ENCODE peak calls at places on chromosome 5, in seven cellular contexts. A, Z, B, S, P, M and O are unnamed samples.

GRCh38 chr5:59430066-59430702 is 463.3 kb downstream of the PDE4D start:
- DNase-seq in A (no peak), Z (no peak), B (no peak), S (no peak), P (no peak), M (no peak), O (no peak)

GRCh38 chr5:131196331-131196730 is 25.6 kb downstream of the LYRM7 start:
- DNase-seq in A (no peak), Z (no peak), B (no peak), S (no peak), P (no peak), M (no peak), O (no peak)

GRCh38 chr5:132253452-132254320 is 3.8 kb upstream of the PDLIM4 start:
- DNase-seq in A (no peak), Z (no peak), B (no peak), S (no peak), P (peak; percentile 68), M (peak; percentile 47), O (no peak)

GRCh38 chr5:127650022-127650421 is 1.1 kb downstream of the CTXN3 start:
- DNase-seq in A (no peak), Z (no peak), B (no peak), S (no peak), P (peak; percentile 78), M (no peak), O (no peak)

GRCh38 chr5:72314571-72315172 is 5.4 kb downstream of the MRPS27 start:
- DNase-seq in A (peak; percentile 68), Z (no peak), B (peak; percentile 60), S (no peak), P (no peak), M (no peak), O (no peak)

GRCh38 chr5:177399903-177400868 is at the start of gene PFN3:
- DNase-seq in A (no peak), Z (no peak), B (no peak), S (no peak), P (no peak), M (no peak), O (no peak)

GRCh38 chr5:38124321-38124720 is 134.0 kb upstream of the EGFLAM start:
- DNase-seq in A (no peak), Z (no peak), B (no peak), S (no peak), P (no peak), M (no peak), O (no peak)

GRCh38 chr5:74194196-74194595 is 446.3 kb downstream of the ENC1 start:
- DNase-seq in A (no peak), Z (no peak), B (no peak), S (no peak), P (no peak), M (no peak), O (no peak)

GRCh38 chr5:173495225-173495904 is 121.1 kb downstream of the BOD1 start:
- DNase-seq in A (no peak), Z (peak; percentile 43), B (no peak), S (no peak), P (no peak), M (no peak), O (no peak)

GRCh38 chr5:169745441-169746146 is 108.5 kb downstream of the DOCK2 start:
- DNase-seq in A (no peak), Z (no peak), B (no peak), S (no peak), P (no peak), M (no peak), O (no peak)

GRCh38 chr5:174355208-174355612 is 309.7 kb downstream of the NSG2 start:
- DNase-seq in A (peak; percentile 36), Z (no peak), B (no peak), S (no peak), P (no peak), M (no peak), O (no peak)

GRCh38 chr5:1472964-1473628 is 27.9 kb upstream of the SLC6A3 start:
- DNase-seq in A (no peak), Z (no peak), B (no peak), S (no peak), P (peak; percentile 56), M (no peak), O (no peak)

GRCh38 chr5:159456722-159457462 is 126.6 kb upstream of the IL12B start:
- DNase-seq in A (peak; percentile 35), Z (no peak), B (no peak), S (peak; percentile 13), P (no peak), M (no peak), O (no peak)

GRCh38 chr5:76808142-76808691 is 10.6 kb upstream of the F2RL1 start:
- DNase-seq in A (no peak), Z (no peak), B (no peak), S (no peak), P (no peak), M (no peak), O (no peak)

GRCh38 chr5:41264019-41264418 is 50.7 kb upstream of the C6 start:
- DNase-seq in A (no peak), Z (no peak), B (no peak), S (no peak), P (no peak), M (no peak), O (no peak)

GRCh38 chr5:39650234-39650816 is 225.5 kb upstream of the DAB2 start:
- DNase-seq in A (no peak), Z (no peak), B (no peak), S (no peak), P (no peak), M (no peak), O (no peak)

GRCh38 chr5:63249960-63250359 is 671.3 kb downstream of the LRRC70 start:
- DNase-seq in A (no peak), Z (no peak), B (no peak), S (no peak), P (no peak), M (no peak), O (no peak)

GRCh38 chr5:108418172-108418571 is 36.3 kb upstream of the FBXL17 start:
- DNase-seq in A (no peak), Z (peak; percentile 88), B (peak; percentile 78), S (no peak), P (peak; percentile 56), M (no peak), O (no peak)

GRCh38 chr5:14745188-14745563 is 80.7 kb downstream of the OTULIN start:
- DNase-seq in A (no peak), Z (peak; percentile 60), B (no peak), S (no peak), P (no peak), M (no peak), O (no peak)

GRCh38 chr5:140322751-140323731 is 20.1 kb upstream of the PFDN1 start:
- DNase-seq in A (peak; percentile 47), Z (peak; percentile 31), B (peak; percentile 70), S (no peak), P (peak; percentile 76), M (peak; percentile 76), O (no peak)

GRCh38 chr5:113380299-113381014 is 54.3 kb downstream of the TSSK1B start:
- DNase-seq in A (no peak), Z (no peak), B (no peak), S (no peak), P (no peak), M (no peak), O (no peak)
- TF ChIP-seq POLR2A in A (no peak), Z (no peak), B (no peak), S (no peak), P (no peak), M (no peak), O (no peak)

DNA sequence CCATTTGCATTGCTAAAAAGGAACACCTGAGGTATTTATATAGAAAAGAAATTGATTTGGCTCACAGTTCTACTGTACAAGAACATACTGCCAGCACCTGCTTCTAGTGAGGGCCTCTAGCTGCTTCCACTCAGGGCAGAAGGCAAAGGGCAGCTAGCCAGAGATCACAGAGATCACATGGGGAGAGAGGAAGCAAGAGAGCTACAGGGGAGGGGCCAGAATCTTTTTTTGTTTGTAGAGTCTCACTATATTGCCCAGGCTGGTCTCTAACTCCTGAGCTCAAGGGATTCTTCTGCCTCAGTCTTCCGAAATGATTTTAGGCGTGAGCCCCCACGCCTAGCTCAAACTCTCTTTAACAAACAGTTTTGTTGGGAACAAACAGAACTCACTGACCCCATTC is 6.1 kb downstream of the SLCO4C1 start:
- DNase-seq in A (no peak), Z (no peak), B (no peak), S (no peak), P (no peak), M (no peak), O (no peak)
- TF ChIP-seq POLR2A in A (no peak), Z (no peak), B (no peak), S (no peak), P (no peak), M (no peak), O (no peak)

DNA sequence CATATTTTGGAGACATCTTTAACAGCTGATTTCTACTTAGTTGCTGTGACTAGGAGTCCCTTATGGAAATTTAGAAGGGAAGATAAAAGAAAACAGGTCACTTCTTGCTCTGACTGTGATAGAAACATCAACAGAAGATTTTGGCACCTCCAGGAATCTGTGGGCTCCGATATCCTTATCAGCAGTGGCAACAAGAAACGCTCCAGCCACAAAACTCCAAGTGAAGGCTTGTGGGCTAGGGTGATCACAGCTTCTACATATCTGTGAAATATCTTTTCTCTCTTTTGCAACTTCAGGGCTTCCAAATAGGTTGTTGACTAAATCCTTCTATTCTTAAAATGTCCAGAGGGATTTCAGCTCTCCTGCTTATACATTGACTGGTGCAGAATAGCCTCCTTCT is 1625.5 kb upstream of the CDH6 start:
- DNase-seq in A (no peak), Z (no peak), B (no peak), S (no peak), P (no peak), M (no peak), O (no peak)
- TF ChIP-seq POLR2A in A (no peak), Z (no peak), B (no peak), S (no peak), P (no peak), M (no peak), O (no peak)

GRCh38 chr5:42808888-42809611 is 2.6 kb downstream of the SELENOP start:
- DNase-seq in A (no peak), Z (no peak), B (no peak), S (no peak), P (no peak), M (no peak), O (no peak)

GRCh38 chr5:42804717-42805339 is 6.9 kb downstream of the SELENOP start:
- DNase-seq in A (no peak), Z (no peak), B (no peak), S (no peak), P (no peak), M (no peak), O (no peak)

GRCh38 chr5:42807722-42808447 is 3.8 kb downstream of the SELENOP start:
- DNase-seq in A (no peak), Z (no peak), B (no peak), S (no peak), P (no peak), M (no peak), O (no peak)

GRCh38 chr5:42806004-42806700 is 5.5 kb downstream of the SELENOP start:
- DNase-seq in A (no peak), Z (no peak), B (no peak), S (no peak), P (no peak), M (no peak), O (no peak)

DNA sequence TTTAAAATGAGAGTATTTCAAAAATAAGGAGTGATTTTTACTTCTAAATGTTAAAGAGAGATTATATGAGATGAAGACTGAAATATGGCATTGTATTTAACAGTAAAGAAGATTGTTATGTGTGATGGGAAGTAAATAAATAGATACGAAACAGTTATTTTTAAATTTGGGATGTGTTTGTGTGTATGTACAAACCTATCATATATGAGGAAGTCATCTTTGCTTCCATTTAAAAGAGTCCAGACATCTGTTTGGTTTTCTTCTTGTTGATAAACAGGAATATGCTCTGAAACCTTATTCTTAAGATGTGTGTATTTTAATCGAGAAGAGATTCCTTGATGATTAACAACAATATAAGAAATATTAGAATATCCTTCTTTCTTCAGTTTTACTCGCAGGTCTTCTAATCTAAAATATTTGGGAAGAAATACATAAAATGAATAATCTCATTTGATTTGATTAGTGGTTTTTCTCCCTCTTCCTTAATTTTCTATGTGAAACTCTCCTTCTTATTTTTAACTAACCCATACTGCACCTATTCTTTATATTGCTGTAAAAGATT is 4.9 kb downstream of the SELENOP start:
- DNase-seq in A (no peak), Z (no peak), B (no peak), S (no peak), P (no peak), M (no peak), O (no peak)
- TF ChIP-seq POLR2A in A (no peak), Z (no peak), B (no peak), S (no peak), P (no peak), M (no peak), O (no peak)